ENCODE peak calls at places on chromosomes 7 and 10, in four cellular contexts. L is effector memory CD4-positive, alpha-beta T cell; M is right lobe of liver; W is thoracic aorta. N is an unnamed sample. For H3K27me3, the result is how much of the 10 kb centered on the place peaks cover.

GRCh38 chr10:92849576-92850090 is 1.3 kb downstream of the EXOC6 start:
- DNase-seq in M (no peak), W (no peak), L (no peak), N (no peak)

GRCh38 chr10:68471063-68471585 is 649 bp downstream of the DNA2 start:
- DNase-seq in M (no peak), W (no peak), L (no peak), N (no peak)

GRCh38 chr10:119319161-119319919 is 112.0 kb downstream of the GRK5 start:
- DNase-seq in W (no peak), M (no peak), L (no peak), N (no peak)

GRCh38 chr10:8913720-8914119 is 859.2 kb downstream of the GATA3 start:
- DNase-seq in M (no peak), L (no peak), W (no peak), N (no peak)

GRCh38 chr7:100768784-100769183 is 35.4 kb downstream of the ZAN start:
- DNase-seq in W (no peak), L (no peak), M (no peak), N (no peak)

GRCh38 chr10:62047240-62047897 is 145.9 kb downstream of the ARID5B start:
- DNase-seq in M (no peak), L (no peak), W (no peak), N (no peak)

GRCh38 chr10:30455816-30456215 is 21.8 kb downstream of the MAP3K8 start:
- DNase-seq in L (no peak), W (no peak), M (no peak), N (no peak)

GRCh38 chr10:70379581-70380176 is 2.7 kb downstream of the LRRC20 start:
- DNase-seq in W (no peak), M (no peak), L (no peak), N (no peak)

GRCh38 chr10:24806262-24806661 is 82.6 kb upstream of the ARHGAP21 start:
- DNase-seq in M (no peak), L (no peak), W (no peak), N (no peak)

GRCh38 chr10:70985824-70986336 is 97.5 kb upstream of the PCBD1 start:
- DNase-seq in L (no peak), W (no peak), M (no peak), N (no peak)

GRCh38 chr7:111012152-111012551 is 78.8 kb upstream of the LRRN3 start:
- DNase-seq in M (no peak), W (no peak), L (no peak), N (peak)

GRCh38 chr7:79504607-79505389 is 51.3 kb upstream of the MAGI2 start:
- DNase-seq in M (no peak), L (no peak), W (no peak), N (peak)

GRCh38 chr10:87845624-87846377 is 17.5 kb downstream of the KLLN start:
- DNase-seq in W (no peak), L (no peak), M (no peak), N (peak)

GRCh38 chr7:37287093-37287492 is 161.6 kb downstream of the ELMO1 start:
- DNase-seq in W (no peak), L (no peak), M (no peak), N (no peak)

GRCh38 chr7:27295236-27295635 is 52.6 kb downstream of the EVX1 start:
- DNase-seq in M (no peak), L (no peak), W (no peak), N (no peak)

GRCh38 chr7:2566890-2567662 is 8.3 kb downstream of the IQCE start:
- DNase-seq in W (no peak), L (no peak), M (peak), N (no peak)

GRCh38 chr7:75967055-75967454 is 27.3 kb downstream of the TMEM120A start:
- DNase-seq in W (no peak), M (no peak), L (no peak), N (no peak)

GRCh38 chr7:28958235-28958945 is at the start of gene TRIL:
- DNase-seq in L (no peak), M (peak), W (no peak), N (peak)

GRCh38 chr7:25098096-25099046 is 26.7 kb downstream of the CYCS start:
- DNase-seq in W (peak), L (peak), M (peak), N (peak)

GRCh38 chr7:32158751-32159360 is 88.6 kb upstream of the PDE1C start:
- DNase-seq in W (no peak), M (no peak), L (no peak), N (no peak)

GRCh38 chr7:151717415-151717814 is 159.5 kb downstream of the PRKAG2 start:
- DNase-seq in W (no peak), L (no peak), M (peak), N (no peak)

GRCh38 chr10:79399242-79399831 is 46.1 kb downstream of the ZCCHC24 start:
- DNase-seq in L (no peak), W (peak), M (peak), N (peak)

GRCh38 chr10:126684171-126684745 is 13.8 kb upstream of the C10orf90 start:
- DNase-seq in L (no peak), M (no peak), W (no peak), N (no peak)

GRCh38 chr10:102610499-102610898 is 33.8 kb upstream of the TRIM8 start:
- DNase-seq in M (no peak), L (peak), W (no peak), N (no peak)

GRCh38 chr10:72243822-72244437 is 27.9 kb upstream of the ASCC1 start:
- DNase-seq in W (no peak), M (peak), L (no peak), N (peak)
- H3K27me3 ChIP-seq in W (under half), M (under half), L (under half), N (under half)

GRCh38 chr10:104447899-104448298 is 94.3 kb downstream of the CFAP58 start:
- DNase-seq in M (no peak), W (no peak), L (no peak), N (no peak)

GRCh38 chr10:104447331-104447730 is 93.7 kb downstream of the CFAP58 start:
- DNase-seq in W (no peak), M (no peak), L (no peak), N (no peak)

GRCh38 chr10:104450954-104451353 is 97.3 kb downstream of the CFAP58 start:
- DNase-seq in L (no peak), W (no peak), M (no peak), N (no peak)

GRCh38 chr10:104450490-104450889 is 96.9 kb downstream of the CFAP58 start:
- DNase-seq in W (no peak), M (no peak), L (no peak), N (no peak)

GRCh38 chr10:104449402-104449801 is 95.8 kb downstream of the CFAP58 start:
- DNase-seq in L (no peak), W (no peak), M (no peak), N (no peak)
- H3K4me3 ChIP-seq in L (no peak), W (no peak), M (no peak), N (no peak)

GRCh38 chr7:108454674-108455523 is 1.3 kb downstream of the NRCAM start:
- DNase-seq in W (no peak), L (no peak), M (no peak), N (peak)

GRCh38 chr7:108455833-108456677 is at the start of gene NRCAM:
- DNase-seq in W (no peak), L (no peak), M (peak), N (peak)

GRCh38 chr7:108454317-108454673 is 1.9 kb downstream of the NRCAM start:
- DNase-seq in W (no peak), L (no peak), M (no peak), N (no peak)

GRCh38 chr7:108456845-108457540 is 757 bp upstream of the NRCAM start:
- DNase-seq in W (no peak), L (no peak), M (no peak), N (no peak)

GRCh38 chr7:108455524-108455832 is 758 bp downstream of the NRCAM start:
- DNase-seq in L (no peak), W (no peak), M (no peak), N (no peak)
- H3K27me3 ChIP-seq in L (under half), W (under half), M (under half), N (half or more)

GRCh38 chr7:96621932-96622331 is 87.7 kb downstream of the SEM1 start:
- DNase-seq in L (no peak), M (no peak), W (no peak), N (no peak)
- H3K4me3 ChIP-seq in L (no peak), M (no peak), W (no peak), N (no peak)

GRCh38 chr10:99536400-99537254 is 3.9 kb downstream of the NKX2-3 start:
- DNase-seq in L (no peak), W (no peak), M (no peak), N (peak)

GRCh38 chr10:99538287-99538917 is 5.7 kb downstream of the NKX2-3 start:
- DNase-seq in W (no peak), M (no peak), L (no peak), N (no peak)

GRCh38 chr10:99535764-99536399 is 3.1 kb downstream of the NKX2-3 start:
- DNase-seq in L (no peak), M (no peak), W (no peak), N (no peak)

GRCh38 chr10:99539120-99539519 is 6.4 kb downstream of the NKX2-3 start:
- DNase-seq in W (no peak), M (no peak), L (no peak), N (no peak)

DNA sequence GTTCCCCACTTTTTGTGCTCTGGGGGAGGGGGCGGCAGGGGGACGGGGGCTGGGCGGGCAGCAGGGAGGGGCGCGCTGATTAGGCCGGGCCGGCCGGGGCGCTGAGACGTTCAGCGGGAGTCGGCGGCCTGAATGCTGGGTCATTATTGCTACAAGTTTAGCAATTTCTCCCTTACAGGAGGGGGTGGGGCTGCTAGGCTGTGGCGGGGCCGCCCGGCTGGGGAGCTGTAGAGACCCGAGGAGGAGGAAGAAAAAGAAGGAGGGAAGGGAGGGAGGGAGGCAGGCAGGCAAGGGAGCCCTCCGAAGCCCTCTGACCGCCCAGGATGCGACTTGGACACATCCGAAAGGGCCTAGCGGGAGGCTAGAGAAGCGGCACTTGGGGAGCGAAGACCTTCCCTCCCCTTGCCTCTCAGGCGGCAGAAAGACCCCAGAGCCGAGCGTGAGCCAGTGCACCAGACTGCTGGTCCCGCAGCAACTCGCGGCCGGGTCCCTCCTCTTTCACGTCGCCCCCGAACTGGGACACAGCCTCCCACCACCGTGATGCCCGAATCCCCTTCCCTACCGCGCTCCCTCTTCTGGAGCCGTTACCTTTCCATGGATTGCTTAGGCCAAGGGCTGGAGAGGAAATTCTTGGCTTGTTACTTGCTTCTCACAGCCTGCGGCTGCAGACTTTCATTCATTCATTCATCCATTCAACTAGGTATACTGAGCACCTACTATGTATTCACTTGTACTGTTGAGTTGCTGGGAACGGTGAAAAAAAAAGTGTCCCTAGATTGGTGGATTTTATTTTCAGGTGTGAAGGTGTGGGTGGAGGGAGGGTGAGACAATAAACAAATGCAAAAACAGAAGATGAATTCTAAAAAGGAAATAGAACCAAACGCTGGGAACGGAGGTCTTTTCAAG is 4.9 kb downstream of the NKX2-3 start:
- DNase-seq in M (no peak), L (no peak), W (no peak), N (no peak)
- H3K27me3 ChIP-seq in M (under half), L (under half), W (under half), N (half or more)

GRCh38 chr10:45592926-45593325 is 79.6 kb downstream of the ZFAND4 start:
- DNase-seq in M (no peak), W (no peak), L (no peak), N (no peak)
- H3K4me3 ChIP-seq in M (no peak), W (peak), L (no peak), N (no peak)

GRCh38 chr10:12320892-12321291 is 28.5 kb upstream of the CAMK1D start:
- DNase-seq in L (no peak), W (no peak), M (no peak), N (no peak)
- H3K27me3 ChIP-seq in L (under half), W (under half), M (under half), N (under half)

N was measured in cardiac muscle cell.